ENCODE peak calls at places on chromosome 12, in four cellular contexts. V, M, E and H are unnamed samples.

GRCh38 chr12:6392499-6392898 is 8.5 kb downstream of the LTBR start:
- DNase-seq in V (no peak), E (no peak), M (no peak), H (no peak)

GRCh38 chr12:48932878-48933277 is 7.6 kb upstream of the FKBP11 start:
- DNase-seq in M (no peak), V (no peak), E (no peak), H (no peak)

GRCh38 chr12:97886548-97887176 is 424.1 kb downstream of the RMST start:
- DNase-seq in V (no peak), M (no peak), E (no peak), H (no peak)

GRCh38 chr12:41011939-41012338 is 176.2 kb upstream of the PDZRN4 start:
- DNase-seq in E (no peak), V (peak), M (no peak), H (peak)

GRCh38 chr12:42094277-42094676 is 50.4 kb downstream of the GXYLT1 start:
- DNase-seq in M (peak), V (no peak), E (peak), H (peak)

GRCh38 chr12:56242986-56243385 is 13.1 kb downstream of the SLC39A5 start:
- DNase-seq in M (no peak), E (no peak), V (no peak), H (no peak)

GRCh38 chr12:96094201-96094600 is 58.8 kb upstream of the LTA4H start:
- DNase-seq in E (no peak), M (no peak), V (no peak), H (peak)

GRCh38 chr12:34397591-34398365 is 375.5 kb downstream of the ALG10 start:
- DNase-seq in V (no peak), E (no peak), M (no peak), H (no peak)

GRCh38 chr12:41521872-41522379 is 333.8 kb downstream of the PDZRN4 start:
- DNase-seq in V (peak), E (peak), M (peak), H (peak)

GRCh38 chr12:34599530-34600513 is 577.5 kb downstream of the ALG10 start:
- DNase-seq in V (no peak), E (no peak), M (no peak), H (no peak)

GRCh38 chr12:4107436-4107878 is 166.1 kb upstream of the CCND2 start:
- DNase-seq in M (peak), V (peak), E (peak), H (peak)

GRCh38 chr12:125065021-125065752 is at the start of gene AACS:
- DNase-seq in M (peak), V (peak), E (peak), H (peak)
- TF ChIP-seq CTCF in M (no peak), V (no peak), E (no peak), H (no peak)

GRCh38 chr12:113477842-113478215 is 6.2 kb upstream of the LHX5 start:
- DNase-seq in E (no peak), V (no peak), M (no peak), H (no peak)
- H3K4me3 ChIP-seq in E (no peak), V (no peak), M (no peak), H (no peak)

DNA sequence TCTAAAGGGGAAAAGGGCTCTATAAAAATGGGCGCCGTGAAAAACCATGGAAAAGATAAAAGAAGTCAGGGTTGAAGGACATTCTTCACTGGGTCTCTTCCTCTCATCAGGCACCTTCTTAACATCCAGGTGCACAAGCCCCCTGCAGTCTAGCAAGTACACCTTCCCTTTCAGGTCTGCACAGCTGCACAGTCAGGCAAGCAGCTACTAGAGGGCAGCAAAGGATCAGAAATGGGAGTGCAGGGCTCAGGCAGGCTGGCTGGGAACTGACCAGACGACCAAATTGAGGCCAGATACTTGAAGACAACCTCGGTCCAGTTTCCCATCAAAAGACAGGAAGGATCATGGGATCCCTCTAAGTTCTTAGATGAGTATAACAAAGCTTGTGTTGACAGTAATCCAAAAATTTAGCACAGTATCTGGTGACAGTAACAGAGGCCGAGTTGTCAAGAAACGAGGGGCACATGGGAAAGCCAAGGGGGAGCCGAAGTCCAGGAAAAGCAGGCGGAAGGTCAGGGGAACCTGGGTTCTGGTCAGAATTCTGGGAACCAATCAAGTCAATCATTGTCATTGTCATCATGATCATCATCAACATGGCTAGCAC is 10.1 kb upstream of the GRIP1 start:
- DNase-seq in E (peak), M (peak), V (peak), H (peak)
- TF ChIP-seq CTCF in E (peak), M (peak), V (peak), H (peak)

GRCh38 chr12:51923506-51924365 is 16.4 kb downstream of the ACVRL1 start:
- DNase-seq in E (peak), M (no peak), V (peak), H (peak)
- H3K4me3 ChIP-seq in E (no peak), M (no peak), V (no peak), H (no peak)

DNA sequence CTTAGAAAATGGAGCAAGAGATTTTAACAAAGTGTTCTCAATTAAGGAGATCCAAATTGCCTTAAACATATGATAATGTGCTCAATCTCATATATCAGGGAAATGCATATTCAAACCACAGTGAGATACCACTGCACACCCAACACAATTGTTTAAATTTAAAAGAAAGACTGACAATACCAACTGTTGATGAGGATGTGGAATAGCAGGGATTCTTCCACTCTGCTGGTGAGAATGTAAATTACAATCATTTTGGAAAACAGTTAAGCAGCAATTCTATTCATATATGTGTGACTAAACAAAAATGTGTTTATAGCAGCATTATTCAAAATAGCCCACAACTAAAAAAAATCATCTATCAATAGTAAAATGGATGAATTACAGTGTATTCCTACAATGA is 144.2 kb downstream of the KICS2 start:
- DNase-seq in E (peak), V (no peak), M (no peak), H (peak)
- TF ChIP-seq CTCF in E (peak), V (peak), M (peak), H (peak)

GRCh38 chr12:94150483-94151225 is 2.3 kb downstream of the PLXNC1 start:
- DNase-seq in V (peak), M (no peak), E (no peak), H (no peak)
- H3K4me3 ChIP-seq in V (peak), M (peak), E (peak), H (no peak)

DNA sequence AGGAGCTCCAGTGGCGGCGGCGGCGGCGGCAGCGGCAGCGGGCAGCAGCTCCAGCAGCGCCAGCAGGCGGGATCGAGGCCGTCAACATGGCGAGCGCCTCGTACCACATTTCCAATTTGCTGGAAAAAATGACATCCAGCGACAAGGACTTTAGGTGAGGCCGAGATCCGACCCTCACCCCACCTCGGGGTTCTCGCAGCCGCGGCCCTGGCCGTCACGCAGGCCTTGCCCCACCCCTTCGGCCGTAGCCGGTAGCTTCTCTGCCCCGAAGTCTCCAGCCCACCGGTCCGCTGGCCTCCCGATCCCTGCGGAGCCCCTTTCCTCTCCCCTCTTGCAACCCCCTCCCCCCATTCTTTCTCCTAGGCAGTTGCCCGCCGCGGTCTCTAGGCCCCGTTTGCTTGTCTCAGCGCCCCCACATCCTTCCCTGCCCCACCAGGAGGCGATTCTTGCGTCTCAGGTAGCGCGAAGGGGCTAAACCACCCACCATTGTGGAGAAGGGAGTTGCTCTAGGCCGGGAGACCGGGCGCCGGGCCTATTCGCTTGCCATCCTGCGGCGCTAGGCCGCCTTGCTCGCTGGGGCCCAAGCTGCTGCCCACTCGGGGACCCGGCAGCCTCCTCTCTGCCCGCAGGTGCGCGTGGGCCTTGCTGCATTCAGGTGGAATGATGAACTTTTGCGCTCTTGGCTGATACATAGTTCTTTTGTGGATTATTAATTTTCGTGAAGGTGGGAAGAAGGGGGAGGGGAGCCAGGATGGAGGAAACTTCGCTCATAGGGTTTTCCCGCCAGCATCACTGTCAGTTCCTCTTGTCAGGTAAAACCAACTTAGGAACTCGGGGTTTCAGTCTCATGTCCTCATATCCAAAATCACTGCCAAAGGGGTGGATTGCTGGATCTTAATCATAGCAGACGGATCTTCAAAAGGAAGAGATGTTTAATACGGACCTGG is 747 bp downstream of the CAND1 start:
- DNase-seq in V (peak), M (no peak), E (no peak), H (peak)
- TF ChIP-seq CTCF in V (no peak), M (no peak), E (no peak), H (no peak)

DNA sequence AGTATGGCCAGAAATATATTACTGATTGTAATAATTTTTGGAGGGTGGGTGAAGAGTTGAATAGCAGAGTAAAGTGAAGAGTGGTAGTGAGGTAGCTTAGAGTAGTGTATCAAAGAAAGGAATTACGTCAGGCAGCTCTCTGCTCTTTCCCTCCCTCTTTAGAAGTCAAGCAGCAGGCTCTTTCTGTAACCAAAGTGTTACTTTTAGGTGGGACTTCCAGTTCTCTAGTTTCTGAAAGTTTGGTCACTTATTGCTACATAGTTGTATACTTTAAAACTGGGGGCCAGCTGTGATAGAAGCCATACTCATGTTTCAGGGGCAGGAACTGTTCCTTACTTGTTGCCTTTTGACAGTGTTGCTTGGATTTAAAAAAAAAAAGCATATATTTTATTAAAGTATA is 30.6 kb downstream of the ATF7IP start:
- DNase-seq in V (peak), M (peak), E (no peak), H (no peak)
- H3K4me3 ChIP-seq in V (no peak), M (no peak), E (no peak), H (no peak)